ENCODE peak calls at places on chromosome 22, in eight cellular contexts. O is effector CD4-positive, alpha-beta T cell; G is activated CD8-positive, alpha-beta memory T cell treated with anti-CD3 and anti-CD28 coated beads, Interleukin-2, amount 10 ng/mL, durations not matched to agents 7 days and 5 days; S is CD8-positive, alpha-beta T cell; C is HS-27A; N is NCI-H2081; U is fibroblast of the conjunctiva; I is H7. E is an unnamed sample.

GRCh38 chr22:36914383-36914752 is 940 bp downstream of the CSF2RB start:
- DNase-seq in O (no peak), I (no peak), S (no peak), U (no peak), G (no peak), N (no peak), C (no peak), E (no peak)

GRCh38 chr22:50292643-50293440 is 14.6 kb downstream of the PLXNB2 start:
- DNase-seq in S (no peak), G (no peak), C (no peak), N (no peak), O (no peak), U (no peak), I (no peak), E (no peak)

GRCh38 chr22:27212617-27213177 is 555.3 kb downstream of the MIAT start:
- DNase-seq in O (no peak), S (no peak), I (no peak), U (peak), C (no peak), N (no peak), G (no peak), E (no peak)

GRCh38 chr22:50705219-50705691 is 32.6 kb downstream of the SHANK3 start:
- DNase-seq in I (peak), C (no peak), N (peak), S (no peak), O (no peak), U (peak), G (no peak), E (no peak)

GRCh38 chr22:36405671-36406070 is 17.9 kb upstream of the MYH9 start:
- DNase-seq in C (no peak), O (no peak), G (peak), I (peak), N (no peak), S (peak), U (no peak), E (peak)

GRCh38 chr22:22226448-22227187 is 18.0 kb upstream of the VPREB1 start:
- DNase-seq in U (no peak), S (no peak), I (no peak), O (no peak), G (no peak), C (no peak), N (no peak), E (no peak)

GRCh38 chr22:18979957-18980356 is 43.9 kb upstream of the PRODH start:
- DNase-seq in N (no peak), U (no peak), O (no peak), G (no peak), S (no peak), C (no peak), I (no peak), E (no peak)

GRCh38 chr22:17832665-17833064 is 58.4 kb upstream of the BID start:
- DNase-seq in O (no peak), I (no peak), G (no peak), S (no peak), N (no peak), C (no peak), U (no peak), E (no peak)

GRCh38 chr22:34761111-34761510 is 304.8 kb upstream of the ISX start:
- DNase-seq in U (no peak), G (no peak), I (no peak), C (no peak), S (no peak), O (no peak), N (no peak), E (no peak)

GRCh38 chr22:24695958-24696511 is 78.5 kb downstream of the PIWIL3 start:
- DNase-seq in U (no peak), N (no peak), C (no peak), O (no peak), S (no peak), I (peak), G (no peak), E (no peak)

GRCh38 chr22:43154887-43155536 is 3.7 kb downstream of the TSPO start:
- DNase-seq in U (no peak), S (no peak), O (no peak), N (no peak), C (no peak), G (no peak), I (no peak), E (no peak)

GRCh38 chr22:23289851-23290724 is 109.8 kb downstream of the BCR start:
- DNase-seq in S (peak), G (peak), C (no peak), O (peak), I (peak), N (no peak), U (peak), E (no peak)

GRCh38 chr22:24398409-24398808 is 29.0 kb upstream of the ADORA2A start:
- DNase-seq in I (no peak), O (no peak), G (no peak), N (no peak), U (no peak), C (no peak), S (no peak), E (no peak)

GRCh38 chr22:29382575-29383328 is 5.6 kb downstream of the AP1B1 start:
- DNase-seq in O (no peak), S (no peak), U (no peak), C (no peak), I (no peak), G (no peak), N (no peak), E (no peak)

GRCh38 chr22:48226026-48227013 is 1463.9 kb downstream of the TBC1D22A start:
- DNase-seq in G (no peak), I (no peak), N (no peak), S (no peak), C (no peak), O (no peak), U (no peak), E (no peak)

GRCh38 chr22:37435970-37436603 is 8.8 kb upstream of the ELFN2 start:
- DNase-seq in N (no peak), I (no peak), G (no peak), O (no peak), U (no peak), C (no peak), S (no peak), E (no peak)

E was measured in NK-92 treated with Interleukin-12 subunit alpha and Interleukin-12 subunit beta, amount 100 ng/mL, for 24 hours.